ENCODE peak calls at places on chromosomes 6 and 20, in four cellular contexts. One of them, this sample, is unnamed.

GRCh38 chr6:154792761-154793160 is 59.5 kb downstream of the SCAF8 start:
- DNase-seq in HepG2: no peak
- DNase-seq in K562: no peak
- DNase-seq in GM12878: no peak
- DNase-seq in this sample: no peak

GRCh38 chr6:5753187-5753586 is 253.5 kb downstream of the NRN1 start:
- DNase-seq in HepG2: no peak
- DNase-seq in K562: no peak
- DNase-seq in GM12878: no peak
- DNase-seq in this sample: no peak

GRCh38 chr6:119142637-119143036 is 64.2 kb upstream of the FAM184A start:
- DNase-seq in HepG2: no peak
- DNase-seq in K562: no peak
- DNase-seq in GM12878: no peak
- DNase-seq in this sample: no peak

GRCh38 chr6:110342759-110343158 is 15.4 kb downstream of the METTL24 start:
- DNase-seq in HepG2: no peak
- DNase-seq in K562: no peak
- DNase-seq in GM12878: no peak
- DNase-seq in this sample: no peak

GRCh38 chr6:161353208-161353613 is 79.3 kb upstream of the AGPAT4 start:
- DNase-seq in HepG2: peak; percentile 46
- DNase-seq in K562: peak; percentile 80
- DNase-seq in GM12878: no peak
- DNase-seq in this sample: peak; percentile 81

GRCh38 chr6:558089-558488 is 98.8 kb downstream of the HUS1B start:
- DNase-seq in HepG2: no peak
- DNase-seq in K562: no peak
- DNase-seq in GM12878: no peak
- DNase-seq in this sample: no peak

GRCh38 chr6:79570129-79570801 is 33.0 kb upstream of the LCA5 start:
- DNase-seq in HepG2: peak; percentile 57
- DNase-seq in K562: no peak
- DNase-seq in GM12878: no peak
- DNase-seq in this sample: peak; percentile 46

GRCh38 chr20:2749951-2750342 is 50.5 kb downstream of the CPXM1 start:
- DNase-seq in HepG2: no peak
- DNase-seq in K562: no peak
- DNase-seq in GM12878: no peak
- DNase-seq in this sample: no peak

GRCh38 chr20:41248371-41249024 is 69.0 kb downstream of the ZHX3 start:
- DNase-seq in HepG2: no peak
- DNase-seq in K562: no peak
- DNase-seq in GM12878: no peak
- DNase-seq in this sample: no peak

GRCh38 chr20:7841291-7841966 is 98.8 kb downstream of the HAO1 start:
- DNase-seq in HepG2: no peak
- DNase-seq in K562: no peak
- DNase-seq in GM12878: no peak
- DNase-seq in this sample: no peak

GRCh38 chr6:5287205-5287965 is 26.1 kb downstream of the FARS2 start:
- DNase-seq in HepG2: no peak
- DNase-seq in K562: no peak
- DNase-seq in GM12878: no peak
- DNase-seq in this sample: no peak

GRCh38 chr20:43911066-43911465 is 3.6 kb upstream of the TOX2 start:
- DNase-seq in HepG2: no peak
- DNase-seq in K562: no peak
- DNase-seq in GM12878: no peak
- DNase-seq in this sample: no peak

GRCh38 chr6:150940951-150941350 is 75.4 kb downstream of the MTHFD1L start:
- DNase-seq in HepG2: no peak
- DNase-seq in K562: no peak
- DNase-seq in GM12878: no peak
- DNase-seq in this sample: no peak

GRCh38 chr6:44661221-44661609 is 273.7 kb downstream of the CDC5L start:
- DNase-seq in HepG2: peak; percentile 23
- DNase-seq in K562: no peak
- DNase-seq in GM12878: no peak
- DNase-seq in this sample: no peak

GRCh38 chr6:45613678-45614077 is 235.9 kb upstream of the SUPT3H start:
- DNase-seq in HepG2: no peak
- DNase-seq in K562: no peak
- DNase-seq in GM12878: no peak
- DNase-seq in this sample: no peak

GRCh38 chr6:45789238-45789637 is 226.4 kb downstream of the CLIC5 start:
- DNase-seq in HepG2: no peak
- DNase-seq in K562: no peak
- DNase-seq in GM12878: no peak
- DNase-seq in this sample: no peak

GRCh38 chr20:8370774-8371173 is 238.7 kb downstream of the PLCB1 start:
- DNase-seq in HepG2: no peak
- DNase-seq in K562: no peak
- DNase-seq in GM12878: no peak
- DNase-seq in this sample: no peak

GRCh38 chr20:6122873-6123649 is at the start of gene FERMT1:
- DNase-seq in HepG2: peak; percentile 84
- DNase-seq in K562: no peak
- DNase-seq in GM12878: no peak
- DNase-seq in this sample: peak; percentile 71

GRCh38 chr20:49825521-49826033 is 12.9 kb downstream of the SLC9A8 start:
- DNase-seq in HepG2: peak; percentile 51
- DNase-seq in K562: no peak
- DNase-seq in GM12878: no peak
- DNase-seq in this sample: no peak

GRCh38 chr6:35357671-35358070 is 15.3 kb downstream of the PPARD start:
- DNase-seq in HepG2: no peak
- DNase-seq in K562: no peak
- DNase-seq in GM12878: no peak
- DNase-seq in this sample: no peak

GRCh38 chr6:156857573-156857972 is 80.4 kb downstream of the ARID1B start:
- DNase-seq in HepG2: no peak
- DNase-seq in K562: no peak
- DNase-seq in GM12878: no peak
- DNase-seq in this sample: no peak

GRCh38 chr6:13465734-13466133 is 21.7 kb downstream of the GFOD1 start:
- DNase-seq in HepG2: no peak
- DNase-seq in K562: no peak
- DNase-seq in GM12878: no peak
- DNase-seq in this sample: no peak

GRCh38 chr6:380234-381218 is 11.0 kb upstream of the IRF4 start:
- DNase-seq in HepG2: no peak
- DNase-seq in K562: no peak
- DNase-seq in GM12878: no peak
- DNase-seq in this sample: no peak

GRCh38 chr6:147675281-147675680 is 166.8 kb downstream of the SAMD5 start:
- DNase-seq in HepG2: no peak
- DNase-seq in K562: no peak
- DNase-seq in GM12878: no peak
- DNase-seq in this sample: no peak

GRCh38 chr6:24692851-24693592 is 25.9 kb downstream of the C6orf62 start:
- DNase-seq in HepG2: no peak
- DNase-seq in K562: no peak
- DNase-seq in GM12878: no peak
- DNase-seq in this sample: no peak

GRCh38 chr20:3677733-3678132 is 4.1 kb downstream of the ADAM33 start:
- DNase-seq in HepG2: no peak
- DNase-seq in K562: no peak
- DNase-seq in GM12878: no peak
- DNase-seq in this sample: no peak

GRCh38 chr6:166618866-166619761 is 7.9 kb downstream of the RPS6KA2 start:
- DNase-seq in HepG2: no peak
- DNase-seq in K562: no peak
- DNase-seq in GM12878: no peak
- DNase-seq in this sample: no peak

GRCh38 chr6:148342146-148343027 is at the start of gene SASH1:
- DNase-seq in HepG2: peak; percentile 96
- DNase-seq in K562: no peak
- DNase-seq in GM12878: peak; percentile 5
- DNase-seq in this sample: peak; percentile 78

DNA sequence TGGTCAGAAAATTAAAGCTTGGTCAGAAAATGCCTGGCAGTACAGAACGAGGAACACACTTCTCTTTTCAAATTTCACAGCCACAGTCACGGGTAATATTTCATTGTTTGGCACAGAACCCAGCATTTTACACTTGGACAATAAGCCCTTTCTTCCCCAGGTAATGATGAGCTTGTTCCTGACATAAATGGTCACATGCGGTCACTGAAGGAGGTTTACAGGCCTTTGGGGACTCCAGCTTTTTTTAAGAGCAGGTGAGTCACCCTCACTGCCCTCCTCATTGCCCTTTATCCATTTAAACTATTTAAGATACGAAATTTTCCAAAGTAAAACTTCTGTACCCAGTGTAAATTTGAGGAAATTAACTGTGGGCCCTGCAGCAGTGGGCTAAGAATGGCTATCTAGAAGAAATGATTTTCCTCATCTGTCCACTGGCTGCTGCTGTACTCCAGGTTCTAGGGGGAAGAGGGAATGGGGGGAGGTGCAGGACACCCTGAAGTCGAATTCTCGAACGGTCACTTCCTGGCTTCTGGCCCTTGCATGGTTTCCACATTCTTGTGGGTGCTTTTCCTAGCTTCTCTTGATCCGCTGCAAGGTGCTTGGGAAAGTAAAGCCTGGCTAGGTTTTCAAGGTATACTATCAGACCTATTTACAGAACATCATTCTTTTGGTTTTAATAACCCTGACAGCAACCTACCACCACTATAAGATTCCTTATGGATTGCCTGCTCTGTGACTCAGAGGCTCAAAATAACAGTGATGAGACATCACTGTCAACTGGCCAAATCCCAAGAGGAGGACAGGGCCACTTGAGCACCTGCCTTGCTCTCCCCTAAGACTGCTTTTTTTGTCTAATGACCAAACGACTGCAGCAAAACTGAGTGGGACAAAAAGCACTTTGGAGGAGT is 75.8 kb downstream of the PREP start:
- DNase-seq in HepG2: no peak
- DNase-seq in K562: no peak
- DNase-seq in GM12878: no peak
- DNase-seq in this sample: no peak
- TF ChIP-seq TCF7 in HepG2: no peak
- TF ChIP-seq TCF7 in K562: no peak
- TF ChIP-seq TCF7 in GM12878: no peak
- TF ChIP-seq TCF7 in this sample: no peak

GRCh38 chr6:63637865-63638445 is 2.4 kb downstream of the PHF3 start:
- DNase-seq in HepG2: no peak
- DNase-seq in K562: no peak
- DNase-seq in GM12878: no peak
- DNase-seq in this sample: no peak

GRCh38 chr6:63636516-63636968 is 940 bp downstream of the PHF3 start:
- DNase-seq in HepG2: peak; percentile 59
- DNase-seq in K562: peak; percentile 75
- DNase-seq in GM12878: no peak
- DNase-seq in this sample: peak; percentile 28

GRCh38 chr6:63635563-63636515 is at the start of gene PHF3:
- DNase-seq in HepG2: peak; percentile 91
- DNase-seq in K562: peak; percentile 96
- DNase-seq in GM12878: peak; percentile 56
- DNase-seq in this sample: peak; percentile 85

GRCh38 chr6:63635165-63635562 is 438 bp upstream of the PHF3 start:
- DNase-seq in HepG2: no peak
- DNase-seq in K562: peak; percentile 29
- DNase-seq in GM12878: no peak
- DNase-seq in this sample: no peak

GRCh38 chr6:63634630-63635029 is 972 bp upstream of the PHF3 start:
- DNase-seq in HepG2: peak; percentile 23
- DNase-seq in K562: peak; percentile 44
- DNase-seq in GM12878: no peak
- DNase-seq in this sample: no peak
- TF ChIP-seq CREM in HepG2: no peak
- TF ChIP-seq CREM in K562: no peak
- TF ChIP-seq CREM in GM12878: no peak
- TF ChIP-seq CREM in this sample: no peak

GRCh38 chr6:132017921-132018320 is 66.7 kb upstream of the CCN2 start:
- DNase-seq in HepG2: no peak
- DNase-seq in K562: no peak
- DNase-seq in GM12878: no peak
- DNase-seq in this sample: no peak
- TF ChIP-seq TCF7 in HepG2: no peak
- TF ChIP-seq TCF7 in K562: no peak
- TF ChIP-seq TCF7 in GM12878: no peak
- TF ChIP-seq TCF7 in this sample: no peak

DNA sequence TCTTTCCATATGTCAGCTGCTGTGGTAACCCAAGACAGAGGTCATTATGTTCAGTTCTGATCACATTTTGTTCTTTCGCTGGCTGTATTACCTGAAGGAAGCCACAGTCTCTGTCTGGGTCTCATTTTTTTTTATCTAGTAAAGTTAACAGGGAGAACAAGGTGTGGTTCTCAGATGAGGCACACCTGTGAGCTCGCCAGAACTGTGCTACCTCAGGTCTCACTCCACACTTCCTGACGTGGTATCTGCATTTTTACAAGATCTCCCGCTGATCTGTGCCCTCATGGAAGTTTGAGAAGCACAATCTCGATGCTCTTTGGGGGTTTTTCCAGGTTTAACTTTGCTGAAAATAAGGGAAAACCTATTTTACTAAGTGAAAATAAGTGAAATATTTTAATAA is 169.5 kb upstream of the CENPW start:
- DNase-seq in HepG2: no peak
- DNase-seq in K562: no peak
- DNase-seq in GM12878: no peak
- DNase-seq in this sample: no peak
- TF ChIP-seq CREM in HepG2: no peak
- TF ChIP-seq CREM in K562: no peak
- TF ChIP-seq CREM in GM12878: no peak
- TF ChIP-seq CREM in this sample: no peak

This sample was measured in WTC11.